ENCODE peak calls at places on chromosomes 11 and 22, in five cellular contexts. V is ascending aorta; Y is adrenal gland; W is CD8-positive, alpha-beta memory T cell; I is kidney. Q is an unnamed sample.

GRCh38 chr11:120626791-120627190 is 115.2 kb downstream of the GRIK4 start:
- DNase-seq in V (no peak), Y (no peak), W (no peak), I (no peak), Q (no peak)

GRCh38 chr11:5291207-5291838 is 10.4 kb downstream of the OR51B4 start:
- DNase-seq in V (no peak), Y (no peak), W (no peak), I (no peak), Q (no peak)

GRCh38 chr11:62555464-62556092 is 9.0 kb upstream of the AHNAK start:
- DNase-seq in V (no peak), Y (no peak), W (peak; percentile 55), I (peak; percentile 71), Q (peak; percentile 69)

GRCh38 chr11:33490842-33491370 is 209.7 kb downstream of the C11orf91 start:
- DNase-seq in V (no peak), Y (no peak), W (no peak), I (no peak), Q (no peak)

GRCh38 chr11:1479678-1480118 is 6.9 kb downstream of the MOB2 start:
- DNase-seq in V (no peak), Y (no peak), W (no peak), I (no peak), Q (no peak)

GRCh38 chr11:21484039-21484438 is 708.8 kb upstream of the ANO5 start:
- DNase-seq in V (no peak), Y (no peak), W (no peak), I (no peak), Q (no peak)

GRCh38 chr11:123481647-123482046 is 51.6 kb downstream of the GRAMD1B start:
- DNase-seq in V (no peak), Y (no peak), W (no peak), I (no peak), Q (no peak)

GRCh38 chr11:109892321-109892794 is 200.8 kb upstream of the ZC3H12C start:
- DNase-seq in V (no peak), Y (no peak), W (no peak), I (no peak), Q (no peak)

GRCh38 chr11:126392638-126393023 is 37.1 kb downstream of the ST3GAL4 start:
- DNase-seq in V (no peak), Y (no peak), W (no peak), I (no peak), Q (no peak)

GRCh38 chr11:66858186-66858938 is 1.5 kb downstream of the LRFN4 start:
- DNase-seq in V (no peak), Y (no peak), W (no peak), I (peak; percentile 80), Q (no peak)

GRCh38 chr11:15580056-15580774 is 465.5 kb downstream of the INSC start:
- DNase-seq in V (no peak), Y (no peak), W (no peak), I (no peak), Q (no peak)

GRCh38 chr11:72860592-72860991 is 46.4 kb downstream of the ATG16L2 start:
- DNase-seq in V (no peak), Y (no peak), W (no peak), I (no peak), Q (no peak)

GRCh38 chr11:78034623-78035022 is 11.5 kb upstream of the KCTD14 start:
- DNase-seq in V (no peak), Y (no peak), W (no peak), I (no peak), Q (no peak)

GRCh38 chr22:29000225-29000556 is 61.4 kb downstream of the C22orf31 start:
- DNase-seq in V (no peak), Y (no peak), W (no peak), I (no peak), Q (no peak)

GRCh38 chr11:47399860-47400812 is 8.3 kb upstream of the SLC39A13 start:
- DNase-seq in V (no peak), Y (no peak), W (peak; percentile 27), I (peak; percentile 78), Q (peak; percentile 33)

GRCh38 chr11:34148504-34149165 is 43.2 kb downstream of the NAT10 start:
- DNase-seq in V (no peak), Y (no peak), W (no peak), I (peak; percentile 63), Q (no peak)

GRCh38 chr11:57190548-57190947 is 8.8 kb downstream of the LRRC55 start:
- DNase-seq in V (no peak), Y (no peak), W (no peak), I (no peak), Q (no peak)

GRCh38 chr11:57196556-57196955 is 14.8 kb downstream of the LRRC55 start:
- DNase-seq in V (no peak), Y (no peak), W (no peak), I (no peak), Q (no peak)

DNA sequence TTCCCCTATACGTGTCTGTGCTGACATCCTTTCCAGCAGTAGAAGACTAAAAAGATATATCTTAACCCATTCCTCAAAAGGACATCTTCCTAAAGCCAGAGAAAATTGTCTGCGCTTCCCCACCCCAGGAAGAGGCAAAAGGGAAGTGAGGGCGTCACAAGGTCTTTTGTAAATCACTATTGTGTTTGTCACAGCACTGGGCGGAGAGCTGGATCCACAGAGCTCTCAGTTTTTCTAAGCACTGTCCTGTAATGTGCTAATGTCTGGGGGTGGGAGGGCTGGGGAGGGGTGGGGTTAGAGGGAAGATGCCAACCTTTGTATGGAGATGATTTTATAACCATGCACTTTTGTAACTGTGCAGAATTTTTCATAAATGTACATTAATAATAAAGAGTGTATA is 9.6 kb downstream of the LRRC55 start:
- DNase-seq in V (no peak), Y (no peak), W (no peak), I (no peak), Q (no peak)
- H3K27ac ChIP-seq in V (no peak overlapping the region), Y (no peak overlapping the region), W (no peak overlapping the region), I (no peak overlapping the region), Q (no peak overlapping the region)

GRCh38 chr22:40178417-40179409 is 988 bp downstream of the TNRC6B start:
- DNase-seq in V (no peak), Y (no peak), W (peak; percentile 4), I (no peak), Q (peak; percentile 16)
- H3K4me1 ChIP-seq in V (peaks cover 7% of the 10 kb centered on the region), Y (peaks cover 25% of the 10 kb centered on the region), W (peaks cover 61% of the 10 kb centered on the region), I (peaks cover 19% of the 10 kb centered on the region), Q (peaks cover 29% of the 10 kb centered on the region)

GRCh38 chr11:71309181-71309580 is 56.8 kb upstream of the SHANK2 start:
- DNase-seq in V (peak; percentile 11), Y (no peak), W (no peak), I (no peak), Q (no peak)
- H3K4me3 ChIP-seq in V (no peak overlapping the region), Y (no peak overlapping the region), W (no peak overlapping the region), I (no peak overlapping the region), Q (no peak overlapping the region)

GRCh38 chr11:27403195-27403594 is 40.2 kb upstream of the CCDC34 start:
- DNase-seq in V (no peak), Y (no peak), W (no peak), I (no peak), Q (no peak)

GRCh38 chr11:27402450-27402849 is 39.4 kb upstream of the CCDC34 start:
- DNase-seq in V (no peak), Y (no peak), W (no peak), I (no peak), Q (no peak)

GRCh38 chr11:27401280-27401679 is 38.3 kb upstream of the CCDC34 start:
- DNase-seq in V (no peak), Y (no peak), W (no peak), I (no peak), Q (no peak)

GRCh38 chr11:27404427-27404826 is 41.4 kb upstream of the CCDC34 start:
- DNase-seq in V (no peak), Y (no peak), W (no peak), I (no peak), Q (no peak)

GRCh38 chr11:27401760-27402316 is 38.8 kb upstream of the CCDC34 start:
- DNase-seq in V (no peak), Y (no peak), W (no peak), I (no peak), Q (no peak)
- H3K27ac ChIP-seq in V (no peak overlapping the region), Y (no peak overlapping the region), W (no peak overlapping the region), I (no peak overlapping the region), Q (no peak overlapping the region)

Q was measured in effector memory CD4-positive, alpha-beta T cell.